ENCODE peak calls at places on chromosomes 3 and 15, in ten cellular contexts. One of them, this sample, is unnamed.

GRCh38 chr3:27666277-27666676 is 55.8 kb downstream of the EOMES start:
- DNase-seq in ELR: no peak
- DNase-seq in ovary: no peak
- DNase-seq in skeletal muscle cell: no peak
- DNase-seq in HTR-8/SVneo: no peak
- DNase-seq in uterus: no peak
- DNase-seq in activated CD4-positive, alpha-beta T cell treated with anti-CD3 and anti-CD28 coated beads for 48 hours: no peak
- DNase-seq in activated CD8-positive, alpha-beta memory T cell treated with anti-CD3 and anti-CD28 coated beads, Interleukin-2, amount 10 ng/mL, durations not matched to agents 7 days and 5 days: no peak
- DNase-seq in SW480: no peak
- DNase-seq in endothelial cell: no peak
- DNase-seq in this sample: no peak

GRCh38 chr3:99703535-99703934 is 65.1 kb downstream of the COL8A1 start:
- DNase-seq in ELR: no peak
- DNase-seq in ovary: no peak
- DNase-seq in skeletal muscle cell: no peak
- DNase-seq in HTR-8/SVneo: no peak
- DNase-seq in uterus: no peak
- DNase-seq in activated CD4-positive, alpha-beta T cell treated with anti-CD3 and anti-CD28 coated beads for 48 hours: no peak
- DNase-seq in activated CD8-positive, alpha-beta memory T cell treated with anti-CD3 and anti-CD28 coated beads, Interleukin-2, amount 10 ng/mL, durations not matched to agents 7 days and 5 days: no peak
- DNase-seq in SW480: no peak
- DNase-seq in endothelial cell: no peak
- DNase-seq in this sample: no peak

GRCh38 chr15:57566840-57567239 is 24.9 kb upstream of the MYZAP start:
- DNase-seq in ELR: peak; percentile 34
- DNase-seq in ovary: no peak
- DNase-seq in skeletal muscle cell: no peak
- DNase-seq in HTR-8/SVneo: no peak
- DNase-seq in uterus: no peak
- DNase-seq in activated CD4-positive, alpha-beta T cell treated with anti-CD3 and anti-CD28 coated beads for 48 hours: no peak
- DNase-seq in activated CD8-positive, alpha-beta memory T cell treated with anti-CD3 and anti-CD28 coated beads, Interleukin-2, amount 10 ng/mL, durations not matched to agents 7 days and 5 days: no peak
- DNase-seq in SW480: no peak
- DNase-seq in endothelial cell: no peak
- DNase-seq in this sample: no peak

GRCh38 chr3:120634539-120634938 is 38.4 kb downstream of the NDUFB4 start:
- DNase-seq in ELR: peak; percentile 21
- DNase-seq in ovary: no peak
- DNase-seq in skeletal muscle cell: no peak
- DNase-seq in HTR-8/SVneo: no peak
- DNase-seq in uterus: no peak
- DNase-seq in activated CD4-positive, alpha-beta T cell treated with anti-CD3 and anti-CD28 coated beads for 48 hours: no peak
- DNase-seq in activated CD8-positive, alpha-beta memory T cell treated with anti-CD3 and anti-CD28 coated beads, Interleukin-2, amount 10 ng/mL, durations not matched to agents 7 days and 5 days: no peak
- DNase-seq in SW480: peak; percentile 22
- DNase-seq in endothelial cell: no peak
- DNase-seq in this sample: no peak

GRCh38 chr15:90869601-90870353 is 1.4 kb downstream of the FURIN start:
- DNase-seq in ELR: peak; percentile 95
- DNase-seq in ovary: peak; percentile 49
- DNase-seq in skeletal muscle cell: peak; percentile 66
- DNase-seq in HTR-8/SVneo: peak; percentile 82
- DNase-seq in uterus: peak; percentile 75
- DNase-seq in activated CD4-positive, alpha-beta T cell treated with anti-CD3 and anti-CD28 coated beads for 48 hours: peak; percentile 73
- DNase-seq in activated CD8-positive, alpha-beta memory T cell treated with anti-CD3 and anti-CD28 coated beads, Interleukin-2, amount 10 ng/mL, durations not matched to agents 7 days and 5 days: peak; percentile 70
- DNase-seq in SW480: peak; percentile 80
- DNase-seq in endothelial cell: peak; percentile 54
- DNase-seq in this sample: peak; percentile 52

GRCh38 chr15:64596701-64597468 is 136.5 kb downstream of the ZNF609 start:
- DNase-seq in ELR: peak; percentile 17
- DNase-seq in ovary: no peak
- DNase-seq in skeletal muscle cell: peak; percentile 36
- DNase-seq in HTR-8/SVneo: peak; percentile 21
- DNase-seq in uterus: peak; percentile 20
- DNase-seq in activated CD4-positive, alpha-beta T cell treated with anti-CD3 and anti-CD28 coated beads for 48 hours: no peak
- DNase-seq in activated CD8-positive, alpha-beta memory T cell treated with anti-CD3 and anti-CD28 coated beads, Interleukin-2, amount 10 ng/mL, durations not matched to agents 7 days and 5 days: peak; percentile 49
- DNase-seq in SW480: peak; percentile 29
- DNase-seq in endothelial cell: peak; percentile 15
- DNase-seq in this sample: no peak

GRCh38 chr3:129022114-129022994 is 21.2 kb downstream of the EFCC1 start:
- DNase-seq in ELR: no peak
- DNase-seq in ovary: peak; percentile 84
- DNase-seq in skeletal muscle cell: no peak
- DNase-seq in HTR-8/SVneo: no peak
- DNase-seq in uterus: peak; percentile 77
- DNase-seq in activated CD4-positive, alpha-beta T cell treated with anti-CD3 and anti-CD28 coated beads for 48 hours: no peak
- DNase-seq in activated CD8-positive, alpha-beta memory T cell treated with anti-CD3 and anti-CD28 coated beads, Interleukin-2, amount 10 ng/mL, durations not matched to agents 7 days and 5 days: no peak
- DNase-seq in SW480: no peak
- DNase-seq in endothelial cell: no peak
- DNase-seq in this sample: no peak

GRCh38 chr3:57731311-57731710 is 24.8 kb upstream of the SLMAP start:
- DNase-seq in ELR: no peak
- DNase-seq in ovary: no peak
- DNase-seq in skeletal muscle cell: no peak
- DNase-seq in HTR-8/SVneo: no peak
- DNase-seq in uterus: no peak
- DNase-seq in activated CD4-positive, alpha-beta T cell treated with anti-CD3 and anti-CD28 coated beads for 48 hours: no peak
- DNase-seq in activated CD8-positive, alpha-beta memory T cell treated with anti-CD3 and anti-CD28 coated beads, Interleukin-2, amount 10 ng/mL, durations not matched to agents 7 days and 5 days: no peak
- DNase-seq in SW480: no peak
- DNase-seq in endothelial cell: no peak
- DNase-seq in this sample: no peak

GRCh38 chr3:109384164-109384563 is 46.8 kb upstream of the DPPA4 start:
- DNase-seq in ELR: no peak
- DNase-seq in ovary: no peak
- DNase-seq in skeletal muscle cell: no peak
- DNase-seq in HTR-8/SVneo: no peak
- DNase-seq in uterus: no peak
- DNase-seq in activated CD4-positive, alpha-beta T cell treated with anti-CD3 and anti-CD28 coated beads for 48 hours: no peak
- DNase-seq in activated CD8-positive, alpha-beta memory T cell treated with anti-CD3 and anti-CD28 coated beads, Interleukin-2, amount 10 ng/mL, durations not matched to agents 7 days and 5 days: no peak
- DNase-seq in SW480: no peak
- DNase-seq in endothelial cell: no peak
- DNase-seq in this sample: no peak

GRCh38 chr15:90165659-90166489 is 35.3 kb upstream of the SEMA4B start:
- DNase-seq in ELR: peak; percentile 100
- DNase-seq in ovary: no peak
- DNase-seq in skeletal muscle cell: peak; percentile 98
- DNase-seq in HTR-8/SVneo: peak; percentile 88
- DNase-seq in uterus: peak; percentile 43
- DNase-seq in activated CD4-positive, alpha-beta T cell treated with anti-CD3 and anti-CD28 coated beads for 48 hours: peak; percentile 80
- DNase-seq in activated CD8-positive, alpha-beta memory T cell treated with anti-CD3 and anti-CD28 coated beads, Interleukin-2, amount 10 ng/mL, durations not matched to agents 7 days and 5 days: peak; percentile 44
- DNase-seq in SW480: peak; percentile 91
- DNase-seq in endothelial cell: no peak
- DNase-seq in this sample: peak; percentile 95

GRCh38 chr15:33021806-33022389 is 172.6 kb downstream of the FMN1 start:
- DNase-seq in ELR: peak; percentile 75
- DNase-seq in ovary: no peak
- DNase-seq in skeletal muscle cell: peak; percentile 23
- DNase-seq in HTR-8/SVneo: peak; percentile 52
- DNase-seq in uterus: no peak
- DNase-seq in activated CD4-positive, alpha-beta T cell treated with anti-CD3 and anti-CD28 coated beads for 48 hours: peak; percentile 11
- DNase-seq in activated CD8-positive, alpha-beta memory T cell treated with anti-CD3 and anti-CD28 coated beads, Interleukin-2, amount 10 ng/mL, durations not matched to agents 7 days and 5 days: no peak
- DNase-seq in SW480: peak; percentile 47
- DNase-seq in endothelial cell: peak; percentile 35
- DNase-seq in this sample: no peak

GRCh38 chr15:66848666-66849392 is 146.8 kb downstream of the SMAD6 start:
- DNase-seq in ELR: no peak
- DNase-seq in ovary: no peak
- DNase-seq in skeletal muscle cell: no peak
- DNase-seq in HTR-8/SVneo: no peak
- DNase-seq in uterus: no peak
- DNase-seq in activated CD4-positive, alpha-beta T cell treated with anti-CD3 and anti-CD28 coated beads for 48 hours: no peak
- DNase-seq in activated CD8-positive, alpha-beta memory T cell treated with anti-CD3 and anti-CD28 coated beads, Interleukin-2, amount 10 ng/mL, durations not matched to agents 7 days and 5 days: peak; percentile 33
- DNase-seq in SW480: no peak
- DNase-seq in endothelial cell: no peak
- DNase-seq in this sample: no peak

GRCh38 chr3:9715127-9715526 is 11.5 kb downstream of the CPNE9 start:
- DNase-seq in ELR: peak; percentile 8
- DNase-seq in ovary: no peak
- DNase-seq in skeletal muscle cell: no peak
- DNase-seq in HTR-8/SVneo: no peak
- DNase-seq in uterus: no peak
- DNase-seq in activated CD4-positive, alpha-beta T cell treated with anti-CD3 and anti-CD28 coated beads for 48 hours: peak; percentile 15
- DNase-seq in activated CD8-positive, alpha-beta memory T cell treated with anti-CD3 and anti-CD28 coated beads, Interleukin-2, amount 10 ng/mL, durations not matched to agents 7 days and 5 days: no peak
- DNase-seq in SW480: peak; percentile 46
- DNase-seq in endothelial cell: no peak
- DNase-seq in this sample: no peak

GRCh38 chr3:183871541-183871940 is 13.1 kb downstream of the PARL start:
- DNase-seq in ELR: no peak
- DNase-seq in ovary: no peak
- DNase-seq in skeletal muscle cell: no peak
- DNase-seq in HTR-8/SVneo: no peak
- DNase-seq in uterus: no peak
- DNase-seq in activated CD4-positive, alpha-beta T cell treated with anti-CD3 and anti-CD28 coated beads for 48 hours: no peak
- DNase-seq in activated CD8-positive, alpha-beta memory T cell treated with anti-CD3 and anti-CD28 coated beads, Interleukin-2, amount 10 ng/mL, durations not matched to agents 7 days and 5 days: no peak
- DNase-seq in SW480: no peak
- DNase-seq in endothelial cell: no peak
- DNase-seq in this sample: no peak

GRCh38 chr15:43939070-43939469 is 112.3 kb downstream of the WDR76 start:
- DNase-seq in ELR: peak; percentile 55
- DNase-seq in ovary: no peak
- DNase-seq in skeletal muscle cell: no peak
- DNase-seq in HTR-8/SVneo: peak; percentile 33
- DNase-seq in uterus: no peak
- DNase-seq in activated CD4-positive, alpha-beta T cell treated with anti-CD3 and anti-CD28 coated beads for 48 hours: peak; percentile 28
- DNase-seq in activated CD8-positive, alpha-beta memory T cell treated with anti-CD3 and anti-CD28 coated beads, Interleukin-2, amount 10 ng/mL, durations not matched to agents 7 days and 5 days: no peak
- DNase-seq in SW480: peak; percentile 11
- DNase-seq in endothelial cell: peak; percentile 26
- DNase-seq in this sample: no peak

GRCh38 chr3:64164309-64164708 is 61.0 kb downstream of the PRICKLE2 start:
- DNase-seq in ELR: peak; percentile 31
- DNase-seq in ovary: no peak
- DNase-seq in skeletal muscle cell: no peak
- DNase-seq in HTR-8/SVneo: no peak
- DNase-seq in uterus: no peak
- DNase-seq in activated CD4-positive, alpha-beta T cell treated with anti-CD3 and anti-CD28 coated beads for 48 hours: no peak
- DNase-seq in activated CD8-positive, alpha-beta memory T cell treated with anti-CD3 and anti-CD28 coated beads, Interleukin-2, amount 10 ng/mL, durations not matched to agents 7 days and 5 days: no peak
- DNase-seq in SW480: no peak
- DNase-seq in endothelial cell: no peak
- DNase-seq in this sample: no peak

GRCh38 chr3:81033690-81034089 is 727.8 kb downstream of the GBE1 start:
- DNase-seq in ELR: peak; percentile 11
- DNase-seq in ovary: no peak
- DNase-seq in skeletal muscle cell: no peak
- DNase-seq in HTR-8/SVneo: no peak
- DNase-seq in uterus: no peak
- DNase-seq in activated CD4-positive, alpha-beta T cell treated with anti-CD3 and anti-CD28 coated beads for 48 hours: no peak
- DNase-seq in activated CD8-positive, alpha-beta memory T cell treated with anti-CD3 and anti-CD28 coated beads, Interleukin-2, amount 10 ng/mL, durations not matched to agents 7 days and 5 days: no peak
- DNase-seq in SW480: no peak
- DNase-seq in endothelial cell: no peak
- DNase-seq in this sample: no peak

GRCh38 chr15:89197503-89197971 is 23.8 kb downstream of the RLBP1 start:
- DNase-seq in ELR: no peak
- DNase-seq in ovary: no peak
- DNase-seq in skeletal muscle cell: no peak
- DNase-seq in HTR-8/SVneo: no peak
- DNase-seq in uterus: no peak
- DNase-seq in activated CD4-positive, alpha-beta T cell treated with anti-CD3 and anti-CD28 coated beads for 48 hours: peak; percentile 41
- DNase-seq in activated CD8-positive, alpha-beta memory T cell treated with anti-CD3 and anti-CD28 coated beads, Interleukin-2, amount 10 ng/mL, durations not matched to agents 7 days and 5 days: peak; percentile 47
- DNase-seq in SW480: peak; percentile 91
- DNase-seq in endothelial cell: peak; percentile 20
- DNase-seq in this sample: no peak

GRCh38 chr15:62517541-62517940 is 352.5 kb upstream of the C2CD4B start:
- DNase-seq in ELR: no peak
- DNase-seq in ovary: no peak
- DNase-seq in skeletal muscle cell: no peak
- DNase-seq in HTR-8/SVneo: no peak
- DNase-seq in uterus: no peak
- DNase-seq in activated CD4-positive, alpha-beta T cell treated with anti-CD3 and anti-CD28 coated beads for 48 hours: no peak
- DNase-seq in activated CD8-positive, alpha-beta memory T cell treated with anti-CD3 and anti-CD28 coated beads, Interleukin-2, amount 10 ng/mL, durations not matched to agents 7 days and 5 days: no peak
- DNase-seq in SW480: no peak
- DNase-seq in endothelial cell: no peak
- DNase-seq in this sample: no peak

GRCh38 chr15:61144055-61144454 is 85.0 kb downstream of the RORA start:
- DNase-seq in ELR: no peak
- DNase-seq in ovary: no peak
- DNase-seq in skeletal muscle cell: no peak
- DNase-seq in HTR-8/SVneo: no peak
- DNase-seq in uterus: no peak
- DNase-seq in activated CD4-positive, alpha-beta T cell treated with anti-CD3 and anti-CD28 coated beads for 48 hours: no peak
- DNase-seq in activated CD8-positive, alpha-beta memory T cell treated with anti-CD3 and anti-CD28 coated beads, Interleukin-2, amount 10 ng/mL, durations not matched to agents 7 days and 5 days: no peak
- DNase-seq in SW480: no peak
- DNase-seq in endothelial cell: no peak
- DNase-seq in this sample: no peak

GRCh38 chr3:129618186-129618820 is 11.8 kb upstream of the PLXND1 start:
- DNase-seq in ELR: no peak
- DNase-seq in ovary: no peak
- DNase-seq in skeletal muscle cell: no peak
- DNase-seq in HTR-8/SVneo: no peak
- DNase-seq in uterus: no peak
- DNase-seq in activated CD4-positive, alpha-beta T cell treated with anti-CD3 and anti-CD28 coated beads for 48 hours: no peak
- DNase-seq in activated CD8-positive, alpha-beta memory T cell treated with anti-CD3 and anti-CD28 coated beads, Interleukin-2, amount 10 ng/mL, durations not matched to agents 7 days and 5 days: no peak
- DNase-seq in SW480: no peak
- DNase-seq in endothelial cell: no peak
- DNase-seq in this sample: no peak

GRCh38 chr15:63156086-63156707 is 1.1 kb downstream of the RPS27L start:
- DNase-seq in ELR: peak; percentile 21
- DNase-seq in ovary: no peak
- DNase-seq in skeletal muscle cell: no peak
- DNase-seq in HTR-8/SVneo: no peak
- DNase-seq in uterus: no peak
- DNase-seq in activated CD4-positive, alpha-beta T cell treated with anti-CD3 and anti-CD28 coated beads for 48 hours: no peak
- DNase-seq in activated CD8-positive, alpha-beta memory T cell treated with anti-CD3 and anti-CD28 coated beads, Interleukin-2, amount 10 ng/mL, durations not matched to agents 7 days and 5 days: no peak
- DNase-seq in SW480: peak; percentile 11
- DNase-seq in endothelial cell: no peak
- DNase-seq in this sample: no peak

GRCh38 chr15:47397587-47397986 is 319.7 kb upstream of the SEMA6D start:
- DNase-seq in ELR: no peak
- DNase-seq in ovary: no peak
- DNase-seq in skeletal muscle cell: no peak
- DNase-seq in HTR-8/SVneo: no peak
- DNase-seq in uterus: no peak
- DNase-seq in activated CD4-positive, alpha-beta T cell treated with anti-CD3 and anti-CD28 coated beads for 48 hours: no peak
- DNase-seq in activated CD8-positive, alpha-beta memory T cell treated with anti-CD3 and anti-CD28 coated beads, Interleukin-2, amount 10 ng/mL, durations not matched to agents 7 days and 5 days: no peak
- DNase-seq in SW480: no peak
- DNase-seq in endothelial cell: no peak
- DNase-seq in this sample: no peak

This sample was measured in retinal pigment epithelial cell.